ENCODE peak calls at places on chromosome 21, in seven cellular contexts. Q is hepatic stellate cell, H is SK-N-MC, R is cortex of kidney, Y is midbrain, U is heart left ventricle, C is T47D. A is an unnamed sample.

GRCh38 chr21:8989883-8990325 is 1531.5 kb upstream of the TPTE start:
- DNase-seq in Y (no peak), U (no peak), R (no peak), Q (no peak), H (no peak), C (peak), A (peak)

GRCh38 chr21:27799861-27800260 is 833.0 kb upstream of the ADAMTS5 start:
- DNase-seq in Y (no peak), C (no peak), R (no peak), H (no peak), Q (no peak), U (no peak), A (no peak)

GRCh38 chr21:26116456-26117011 is 54.0 kb downstream of the APP start:
- DNase-seq in H (no peak), Y (no peak), Q (no peak), C (peak), R (no peak), U (no peak), A (no peak)

GRCh38 chr21:43269461-43269860 is 100.7 kb downstream of the CRYAA start:
- DNase-seq in C (no peak), H (no peak), Q (no peak), U (no peak), R (no peak), Y (no peak), A (peak)

GRCh38 chr21:34705032-34705431 is 36.2 kb downstream of the CLIC6 start:
- DNase-seq in Y (no peak), H (no peak), C (no peak), R (no peak), U (no peak), Q (no peak), A (no peak)

GRCh38 chr21:31733521-31734149 is 1.7 kb upstream of the SCAF4 start:
- DNase-seq in Q (no peak), Y (no peak), R (no peak), C (no peak), H (no peak), U (no peak), A (no peak)

GRCh38 chr21:25970254-25970930 is 200.2 kb downstream of the APP start:
- DNase-seq in Q (no peak), H (no peak), C (no peak), Y (peak), U (no peak), R (no peak), A (no peak)

GRCh38 chr21:45505416-45506021 is 36.7 kb downstream of the SLC19A1 start:
- DNase-seq in Q (no peak), U (peak), C (peak), H (no peak), Y (no peak), R (no peak), A (no peak)

GRCh38 chr21:39189857-39190604 is 6.8 kb upstream of the PSMG1 start:
- DNase-seq in Y (no peak), C (no peak), H (no peak), U (no peak), R (no peak), Q (peak), A (no peak)

GRCh38 chr21:15160136-15160535 is 95.3 kb upstream of the NRIP1 start:
- DNase-seq in Q (no peak), Y (no peak), C (no peak), R (no peak), U (no peak), H (no peak), A (no peak)

GRCh38 chr21:36282568-36283230 is 37.3 kb upstream of the MORC3 start:
- DNase-seq in Y (no peak), C (no peak), Q (no peak), U (no peak), H (no peak), R (no peak), A (no peak)

GRCh38 chr21:28737671-28738279 is 254.9 kb downstream of the LTN1 start:
- DNase-seq in H (no peak), C (peak), R (no peak), U (no peak), Y (no peak), Q (no peak), A (no peak)

GRCh38 chr21:44353200-44353970 is at the start of gene TRPM2:
- DNase-seq in Y (no peak), C (no peak), Q (no peak), H (no peak), R (no peak), U (peak), A (no peak)

GRCh38 chr21:34796518-34797201 is 127.9 kb downstream of the CLIC6 start:
- DNase-seq in H (no peak), U (no peak), C (no peak), Q (no peak), Y (no peak), R (no peak), A (no peak)

GRCh38 chr21:43985690-43986251 is 26.3 kb upstream of the TRAPPC10 start:
- DNase-seq in Q (no peak), H (no peak), Y (no peak), U (no peak), C (no peak), R (no peak), A (no peak)

GRCh38 chr21:38384246-38384576 is 114.1 kb downstream of the ERG start:
- DNase-seq in C (no peak), U (no peak), R (no peak), H (no peak), Q (no peak), Y (no peak), A (no peak)

GRCh38 chr21:45109831-45110492 is 35.6 kb downstream of the ADARB1 start:
- DNase-seq in U (no peak), Q (peak), R (no peak), Y (no peak), C (no peak), H (no peak), A (peak)

GRCh38 chr21:38533887-38534286 is 35.6 kb upstream of the ERG start:
- DNase-seq in C (no peak), R (no peak), Y (no peak), H (peak), U (no peak), Q (no peak), A (no peak)

GRCh38 chr21:41664881-41665765 is 101.7 kb downstream of the RIPK4 start:
- DNase-seq in H (no peak), Q (peak), C (no peak), R (no peak), Y (no peak), U (no peak), A (no peak)